ENCODE peak calls at places on chromosomes 16 and 17, in five cellular contexts. O is fibroblast of mammary gland, V is astrocyte of the spinal cord, B is fibroblast of villous mesenchyme, P is cardiac fibroblast. E is an unnamed sample.
A peak's percentile ranks its signal among the peaks of the same experiment; 100 is the strongest.

GRCh38 chr16:80656731-80657150 is 115.9 kb downstream of the DYNLRB2 start:
- DNase-seq in O (no peak), V (no peak), B (peak; percentile 20), P (no peak), E (no peak)

GRCh38 chr16:58843675-58844074 is 109.6 kb upstream of the GOT2 start:
- DNase-seq in O (peak; percentile 25), V (peak; percentile 40), B (peak; percentile 3), P (peak; percentile 33), E (no peak)

GRCh38 chr17:31197991-31198390 is 99.0 kb downstream of the OMG start:
- DNase-seq in O (peak; percentile 48), V (no peak), B (no peak), P (peak; percentile 41), E (no peak)

GRCh38 chr17:2852729-2853110 is 56.5 kb downstream of the RAP1GAP2 start:
- DNase-seq in O (no peak), V (no peak), B (no peak), P (no peak), E (no peak)

GRCh38 chr17:50042211-50042610 is 13.7 kb upstream of the ITGA3 start:
- DNase-seq in O (no peak), V (no peak), B (no peak), P (no peak), E (no peak)

GRCh38 chr17:65312718-65313382 is 175.7 kb downstream of the RGS9 start:
- DNase-seq in O (no peak), V (no peak), B (peak; percentile 19), P (no peak), E (no peak)

GRCh38 chr16:19722981-19723380 is 4.9 kb downstream of the IQCK start:
- DNase-seq in O (no peak), V (no peak), B (peak; percentile 46), P (no peak), E (no peak)

GRCh38 chr16:27676807-27677206 is 126.9 kb downstream of the KATNIP start:
- DNase-seq in O (peak; percentile 22), V (peak; percentile 58), B (no peak), P (peak; percentile 63), E (peak; percentile 20)

GRCh38 chr16:4233431-4233830 is 8.4 kb downstream of the SRL start:
- DNase-seq in O (no peak), V (no peak), B (no peak), P (no peak), E (no peak)

GRCh38 chr17:20266806-20267458 is 200.4 kb downstream of the LGALS9B start:
- DNase-seq in O (peak; percentile 68), V (peak; percentile 65), B (peak; percentile 42), P (peak; percentile 82), E (peak; percentile 60)

GRCh38 chr17:2982854-2983636 is 80.4 kb downstream of the OR1D5 start:
- DNase-seq in O (peak; percentile 82), V (peak; percentile 64), B (peak; percentile 93), P (peak; percentile 62), E (peak; percentile 77)

GRCh38 chr16:53476867-53477266 is 26.1 kb downstream of the AKTIP start:
- DNase-seq in O (no peak), V (no peak), B (no peak), P (no peak), E (no peak)

GRCh38 chr16:11946433-11946832 is 4.6 kb upstream of the NPIPB2 start:
- DNase-seq in O (no peak), V (no peak), B (no peak), P (peak; percentile 29), E (no peak)

GRCh38 chr16:65445313-65446260 is 323.7 kb upstream of the CDH11 start:
- DNase-seq in O (no peak), V (no peak), B (no peak), P (no peak), E (no peak)

GRCh38 chr16:3088450-3088849 is 10.6 kb downstream of the ZSCAN10 start:
- DNase-seq in O (no peak), V (no peak), B (no peak), P (no peak), E (no peak)

GRCh38 chr16:3086596-3087242 is 12.4 kb downstream of the ZSCAN10 start:
- DNase-seq in O (no peak), V (no peak), B (no peak), P (no peak), E (no peak)

GRCh38 chr16:3085868-3086595 is 13.1 kb downstream of the ZSCAN10 start:
- DNase-seq in O (no peak), V (no peak), B (no peak), P (no peak), E (no peak)

GRCh38 chr16:3087836-3088235 is 11.3 kb downstream of the ZSCAN10 start:
- DNase-seq in O (no peak), V (no peak), B (no peak), P (no peak), E (no peak)

DNA sequence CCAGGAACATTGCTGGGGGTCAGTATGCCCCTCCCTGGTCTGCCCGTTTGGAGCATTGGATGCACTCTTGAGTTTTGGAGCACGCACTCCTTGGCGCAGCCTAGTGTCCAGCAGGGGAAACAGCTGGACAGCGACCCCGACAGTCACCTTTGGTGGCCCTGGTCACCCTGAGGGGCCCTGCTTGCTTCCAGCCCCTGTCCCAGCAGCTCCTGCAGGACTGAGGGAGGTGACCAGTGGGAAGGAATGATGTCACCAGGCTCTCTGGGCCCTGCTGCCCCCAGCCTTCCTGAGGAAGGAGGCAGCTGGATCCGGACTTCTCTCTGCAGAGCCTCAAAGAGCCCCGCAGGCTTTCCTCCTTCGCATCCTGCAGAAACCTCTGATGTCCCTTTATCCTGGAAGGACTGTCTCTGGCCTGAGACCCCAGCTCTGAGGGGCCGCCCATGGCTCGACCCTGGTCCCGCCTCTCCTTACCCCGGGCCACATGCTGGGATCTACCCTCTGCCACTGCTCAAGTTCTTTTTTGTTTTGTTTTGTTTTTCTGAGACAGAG is 11.8 kb downstream of the ZSCAN10 start:
- DNase-seq in O (no peak), V (no peak), B (no peak), P (no peak), E (no peak)
- TF ChIP-seq CTCF in O (peak; percentile 11), V (peak; percentile 34), B (peak; percentile 37), P (peak; percentile 44), E (peak; percentile 26)

DNA sequence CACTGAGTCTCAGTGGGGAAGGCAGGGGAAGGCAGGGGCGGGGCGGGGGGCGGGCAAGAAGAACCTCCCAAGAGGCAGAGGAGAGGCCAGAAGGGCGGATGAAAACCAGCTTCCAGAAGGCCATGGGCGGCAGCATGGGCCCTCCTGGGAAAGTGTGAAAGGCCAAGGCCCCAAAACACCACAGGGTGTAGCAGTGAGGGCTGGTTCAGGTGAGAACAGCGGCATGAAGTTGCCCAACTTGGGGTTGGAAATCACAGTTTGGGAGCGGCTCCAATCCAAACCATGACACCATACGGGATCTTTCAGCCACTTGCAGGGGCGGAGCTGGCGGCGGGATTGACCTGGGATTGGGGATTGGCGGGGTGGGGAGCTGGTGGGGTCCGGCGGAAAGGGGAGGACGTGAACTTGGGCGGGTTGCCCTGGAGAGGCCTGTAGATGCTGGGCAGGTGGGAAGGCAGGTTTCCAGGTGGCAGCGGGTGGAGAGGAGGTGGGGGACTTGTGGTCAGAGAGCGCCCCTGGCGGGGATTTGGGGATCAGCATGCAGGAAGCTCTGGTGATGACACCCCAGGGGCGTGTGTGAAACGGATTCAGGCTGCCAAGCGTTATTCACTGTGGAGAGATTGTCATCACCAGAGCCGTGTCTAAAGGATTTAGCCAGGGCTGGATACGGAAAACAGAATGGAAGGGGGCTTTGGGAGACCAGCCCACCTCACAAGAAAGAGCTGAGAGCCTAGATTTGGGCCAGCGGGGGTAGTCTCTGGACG is 80.9 kb downstream of the ARHGAP23 start:
- DNase-seq in O (peak; percentile 86), V (peak; percentile 92), B (peak; percentile 90), P (peak; percentile 96), E (peak; percentile 83)
- TF ChIP-seq CTCF in O (peak; percentile 72), V (peak; percentile 93), B (peak; percentile 76), P (peak; percentile 91), E (peak; percentile 87)

GRCh38 chr17:74748279-74748528 is 224 bp upstream of the NHERF1 start:
- DNase-seq in O (no peak), V (no peak), B (no peak), P (no peak), E (no peak)

GRCh38 chr17:74746922-74747321 is 1.5 kb upstream of the NHERF1 start:
- DNase-seq in O (no peak), V (no peak), B (peak; percentile 91), P (no peak), E (no peak)

GRCh38 chr17:74749262-74750038 is 1.0 kb downstream of the NHERF1 start:
- DNase-seq in O (no peak), V (peak; percentile 25), B (peak; percentile 58), P (no peak), E (no peak)

GRCh38 chr17:74750039-74750326 is 1.6 kb downstream of the NHERF1 start:
- DNase-seq in O (no peak), V (no peak), B (no peak), P (no peak), E (no peak)

DNA sequence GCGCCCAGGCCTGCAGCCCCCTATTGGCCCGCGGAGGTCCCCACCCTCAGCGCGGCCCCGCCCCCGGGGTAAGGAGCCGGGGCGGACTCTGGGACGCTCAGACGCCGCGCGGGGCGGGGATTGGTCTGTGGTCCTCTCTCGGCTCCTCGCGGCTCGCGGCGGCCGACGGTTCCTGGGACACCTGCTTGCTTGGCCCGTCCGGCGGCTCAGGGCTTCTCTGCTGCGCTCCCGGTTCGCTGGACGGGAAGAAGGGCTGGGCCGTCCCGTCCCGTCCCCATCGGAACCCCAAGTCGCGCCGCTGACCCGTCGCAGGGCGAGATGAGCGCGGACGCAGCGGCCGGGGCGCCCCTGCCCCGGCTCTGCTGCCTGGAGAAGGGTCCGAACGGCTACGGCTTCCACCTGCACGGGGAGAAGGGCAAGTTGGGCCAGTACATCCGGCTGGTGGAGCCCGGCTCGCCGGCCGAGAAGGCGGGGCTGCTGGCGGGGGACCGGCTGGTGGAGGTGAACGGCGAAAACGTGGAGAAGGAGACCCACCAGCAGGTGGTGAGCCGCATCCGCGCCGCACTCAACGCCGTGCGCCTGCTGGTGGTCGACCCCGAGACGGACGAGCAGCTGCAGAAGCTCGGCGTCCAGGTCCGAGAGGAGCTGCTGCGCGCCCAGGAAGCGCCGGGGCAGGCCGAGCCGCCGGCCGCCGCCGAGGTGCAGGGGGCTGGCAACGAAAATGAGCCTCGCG is at the start of gene NHERF1:
- DNase-seq in O (peak; percentile 79), V (peak; percentile 92), B (peak; percentile 91), P (peak; percentile 83), E (peak; percentile 67)
- TF ChIP-seq CTCF in O (no peak), V (peak; percentile 28), B (no peak), P (no peak), E (peak; percentile 12)

DNA sequence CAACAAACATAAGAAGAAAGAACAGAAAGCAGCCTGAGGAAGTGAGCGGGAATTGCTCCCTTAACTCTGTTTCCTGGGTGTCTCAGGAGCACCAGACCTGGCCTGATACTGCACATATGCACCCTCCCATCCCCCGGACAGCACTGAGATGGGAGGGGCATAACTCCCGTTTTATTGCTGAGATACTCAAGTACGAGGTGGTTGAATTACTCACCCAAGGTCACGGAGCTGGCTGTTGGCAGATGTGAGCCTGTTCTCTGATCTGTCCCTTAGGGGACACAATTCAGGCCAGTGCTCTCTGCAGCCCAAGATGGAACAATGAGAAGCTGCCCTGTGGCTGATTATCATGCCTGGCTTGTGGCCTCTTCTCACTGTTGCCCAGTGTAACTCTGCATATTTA is 9.1 kb upstream of the MED9 start:
- DNase-seq in O (peak; percentile 56), V (no peak), B (peak; percentile 44), P (peak; percentile 24), E (no peak)
- TF ChIP-seq CTCF in O (no peak), V (no peak), B (no peak), P (no peak), E (no peak)

DNA sequence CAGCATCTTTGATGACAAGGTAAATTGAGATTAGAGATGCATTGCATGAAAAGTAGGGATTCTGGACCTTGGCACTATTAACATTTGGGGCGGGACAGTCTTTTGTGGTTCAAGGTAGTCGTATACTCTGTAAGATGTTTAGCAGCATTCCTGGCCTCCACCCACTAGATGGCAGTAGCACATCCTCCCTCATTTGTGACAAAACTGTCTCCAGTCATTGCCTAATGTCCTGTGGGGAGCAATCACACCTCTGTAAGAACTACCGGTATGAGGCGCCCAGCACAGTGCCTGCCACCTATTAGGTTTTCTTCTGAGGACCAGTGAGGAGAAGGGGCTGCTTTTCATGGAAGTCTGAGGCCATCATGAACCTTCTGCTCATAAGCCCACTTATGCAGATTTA is 180.8 kb downstream of the RBFOX1 start:
- DNase-seq in O (no peak), V (no peak), B (no peak), P (no peak), E (no peak)
- TF ChIP-seq CTCF in O (no peak), V (no peak), B (no peak), P (no peak), E (no peak)